ENCODE peak calls at places on chromosomes 5 and 9, in ten cellular contexts. One of them, this sample, is unnamed.

GRCh38 chr5:116451905-116452450 is 122.6 kb downstream of the SEMA6A start:
- DNase-seq in body of pancreas: no peak
- DNase-seq in choroid plexus epithelial cell: no peak
- DNase-seq in IMR-90: no peak
- DNase-seq in spleen: no peak
- DNase-seq in cardiac fibroblast: no peak
- DNase-seq in fibroblast of the aortic adventitia: no peak
- DNase-seq in CD8-positive, alpha-beta T cell: no peak
- DNase-seq in prostate gland: no peak
- DNase-seq in fibroblast of lung: no peak
- DNase-seq in this sample: no peak

GRCh38 chr5:109694451-109694891 is 4.7 kb downstream of the MAN2A1 start:
- DNase-seq in body of pancreas: no peak
- DNase-seq in choroid plexus epithelial cell: no peak
- DNase-seq in IMR-90: peak
- DNase-seq in spleen: no peak
- DNase-seq in cardiac fibroblast: peak
- DNase-seq in fibroblast of the aortic adventitia: no peak
- DNase-seq in CD8-positive, alpha-beta T cell: no peak
- DNase-seq in prostate gland: no peak
- DNase-seq in fibroblast of lung: peak
- DNase-seq in this sample: no peak

GRCh38 chr5:116583823-116584222 is 9.2 kb upstream of the SEMA6A start:
- DNase-seq in body of pancreas: no peak
- DNase-seq in choroid plexus epithelial cell: no peak
- DNase-seq in IMR-90: no peak
- DNase-seq in spleen: no peak
- DNase-seq in cardiac fibroblast: peak
- DNase-seq in fibroblast of the aortic adventitia: no peak
- DNase-seq in CD8-positive, alpha-beta T cell: no peak
- DNase-seq in prostate gland: no peak
- DNase-seq in fibroblast of lung: no peak
- DNase-seq in this sample: no peak

GRCh38 chr9:137724114-137724445 is 105.3 kb downstream of the EHMT1 start:
- DNase-seq in body of pancreas: no peak
- DNase-seq in choroid plexus epithelial cell: peak
- DNase-seq in IMR-90: peak
- DNase-seq in spleen: no peak
- DNase-seq in cardiac fibroblast: peak
- DNase-seq in fibroblast of the aortic adventitia: no peak
- DNase-seq in CD8-positive, alpha-beta T cell: no peak
- DNase-seq in prostate gland: no peak
- DNase-seq in fibroblast of lung: no peak
- DNase-seq in this sample: no peak

GRCh38 chr9:74662616-74663015 is 165.5 kb downstream of the RORB start:
- DNase-seq in body of pancreas: no peak
- DNase-seq in choroid plexus epithelial cell: no peak
- DNase-seq in IMR-90: no peak
- DNase-seq in spleen: no peak
- DNase-seq in cardiac fibroblast: no peak
- DNase-seq in fibroblast of the aortic adventitia: no peak
- DNase-seq in CD8-positive, alpha-beta T cell: no peak
- DNase-seq in prostate gland: no peak
- DNase-seq in fibroblast of lung: no peak
- DNase-seq in this sample: no peak

GRCh38 chr5:18736051-18736398 is 1101.8 kb downstream of the TAF11L14 start:
- DNase-seq in body of pancreas: no peak
- DNase-seq in choroid plexus epithelial cell: no peak
- DNase-seq in IMR-90: no peak
- DNase-seq in spleen: no peak
- DNase-seq in cardiac fibroblast: no peak
- DNase-seq in fibroblast of the aortic adventitia: no peak
- DNase-seq in CD8-positive, alpha-beta T cell: no peak
- DNase-seq in prostate gland: no peak
- DNase-seq in fibroblast of lung: no peak
- DNase-seq in this sample: no peak

GRCh38 chr5:1509346-1510085 is 14.2 kb downstream of the LPCAT1 start:
- DNase-seq in body of pancreas: no peak
- DNase-seq in choroid plexus epithelial cell: no peak
- DNase-seq in IMR-90: no peak
- DNase-seq in spleen: peak
- DNase-seq in cardiac fibroblast: no peak
- DNase-seq in fibroblast of the aortic adventitia: no peak
- DNase-seq in CD8-positive, alpha-beta T cell: no peak
- DNase-seq in prostate gland: no peak
- DNase-seq in fibroblast of lung: no peak
- DNase-seq in this sample: no peak

GRCh38 chr5:6729400-6730310 is 16.4 kb downstream of the TENT4A start:
- DNase-seq in body of pancreas: peak
- DNase-seq in choroid plexus epithelial cell: no peak
- DNase-seq in IMR-90: no peak
- DNase-seq in spleen: peak
- DNase-seq in cardiac fibroblast: no peak
- DNase-seq in fibroblast of the aortic adventitia: no peak
- DNase-seq in CD8-positive, alpha-beta T cell: no peak
- DNase-seq in prostate gland: no peak
- DNase-seq in fibroblast of lung: no peak
- DNase-seq in this sample: no peak

GRCh38 chr5:7926296-7926695 is 57.3 kb downstream of the MTRR start:
- DNase-seq in body of pancreas: no peak
- DNase-seq in choroid plexus epithelial cell: peak
- DNase-seq in IMR-90: peak
- DNase-seq in spleen: no peak
- DNase-seq in cardiac fibroblast: peak
- DNase-seq in fibroblast of the aortic adventitia: peak
- DNase-seq in CD8-positive, alpha-beta T cell: no peak
- DNase-seq in prostate gland: no peak
- DNase-seq in fibroblast of lung: peak
- DNase-seq in this sample: peak

GRCh38 chr9:92911496-92912475 is 33.9 kb upstream of the ZNF484 start:
- DNase-seq in body of pancreas: peak
- DNase-seq in choroid plexus epithelial cell: peak
- DNase-seq in IMR-90: peak
- DNase-seq in spleen: no peak
- DNase-seq in cardiac fibroblast: peak
- DNase-seq in fibroblast of the aortic adventitia: no peak
- DNase-seq in CD8-positive, alpha-beta T cell: no peak
- DNase-seq in prostate gland: no peak
- DNase-seq in fibroblast of lung: peak
- DNase-seq in this sample: no peak

GRCh38 chr5:120368923-120369715 is 95.0 kb upstream of the PRR16 start:
- DNase-seq in body of pancreas: peak
- DNase-seq in choroid plexus epithelial cell: peak
- DNase-seq in IMR-90: no peak
- DNase-seq in spleen: peak
- DNase-seq in cardiac fibroblast: no peak
- DNase-seq in fibroblast of the aortic adventitia: no peak
- DNase-seq in CD8-positive, alpha-beta T cell: no peak
- DNase-seq in prostate gland: no peak
- DNase-seq in fibroblast of lung: no peak
- DNase-seq in this sample: no peak

GRCh38 chr5:14356305-14356704 is 213.2 kb downstream of the TRIO start:
- DNase-seq in body of pancreas: no peak
- DNase-seq in choroid plexus epithelial cell: no peak
- DNase-seq in IMR-90: no peak
- DNase-seq in spleen: no peak
- DNase-seq in cardiac fibroblast: no peak
- DNase-seq in fibroblast of the aortic adventitia: no peak
- DNase-seq in CD8-positive, alpha-beta T cell: no peak
- DNase-seq in prostate gland: no peak
- DNase-seq in fibroblast of lung: no peak
- DNase-seq in this sample: no peak

GRCh38 chr5:14357441-14357840 is 214.3 kb downstream of the TRIO start:
- DNase-seq in body of pancreas: no peak
- DNase-seq in choroid plexus epithelial cell: no peak
- DNase-seq in IMR-90: no peak
- DNase-seq in spleen: no peak
- DNase-seq in cardiac fibroblast: no peak
- DNase-seq in fibroblast of the aortic adventitia: no peak
- DNase-seq in CD8-positive, alpha-beta T cell: no peak
- DNase-seq in prostate gland: no peak
- DNase-seq in fibroblast of lung: no peak
- DNase-seq in this sample: no peak

GRCh38 chr5:14359069-14360043 is 216.2 kb downstream of the TRIO start:
- DNase-seq in body of pancreas: no peak
- DNase-seq in choroid plexus epithelial cell: no peak
- DNase-seq in IMR-90: no peak
- DNase-seq in spleen: no peak
- DNase-seq in cardiac fibroblast: no peak
- DNase-seq in fibroblast of the aortic adventitia: no peak
- DNase-seq in CD8-positive, alpha-beta T cell: no peak
- DNase-seq in prostate gland: no peak
- DNase-seq in fibroblast of lung: no peak
- DNase-seq in this sample: no peak

GRCh38 chr5:14358536-14358935 is 215.4 kb downstream of the TRIO start:
- DNase-seq in body of pancreas: no peak
- DNase-seq in choroid plexus epithelial cell: no peak
- DNase-seq in IMR-90: no peak
- DNase-seq in spleen: no peak
- DNase-seq in cardiac fibroblast: no peak
- DNase-seq in fibroblast of the aortic adventitia: no peak
- DNase-seq in CD8-positive, alpha-beta T cell: no peak
- DNase-seq in prostate gland: no peak
- DNase-seq in fibroblast of lung: no peak
- DNase-seq in this sample: no peak

DNA sequence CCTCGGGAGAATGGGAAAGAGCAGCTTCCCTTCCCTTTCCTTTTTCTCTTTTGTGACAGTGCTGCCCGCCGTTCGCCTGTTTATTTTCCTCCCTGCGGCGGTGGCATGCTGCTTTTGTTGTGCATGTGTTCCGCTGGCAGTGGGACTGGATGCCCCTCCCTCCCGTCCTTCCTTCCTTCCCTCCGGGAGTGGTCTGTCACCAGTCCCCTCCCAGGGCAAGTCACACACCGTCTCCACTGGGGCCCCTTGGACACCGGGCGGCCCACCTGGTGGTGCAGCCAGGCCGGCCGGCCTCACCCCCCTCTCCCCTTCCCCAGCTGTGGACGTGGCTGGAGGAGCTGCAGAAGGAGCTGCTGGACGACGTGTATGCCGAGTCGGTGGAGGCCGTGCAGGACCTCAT is 214.7 kb downstream of the TRIO start:
- DNase-seq in body of pancreas: no peak
- DNase-seq in choroid plexus epithelial cell: no peak
- DNase-seq in IMR-90: no peak
- DNase-seq in spleen: no peak
- DNase-seq in cardiac fibroblast: no peak
- DNase-seq in fibroblast of the aortic adventitia: no peak
- DNase-seq in CD8-positive, alpha-beta T cell: no peak
- DNase-seq in prostate gland: no peak
- DNase-seq in fibroblast of lung: no peak
- DNase-seq in this sample: no peak
- H3K4me3 ChIP-seq in body of pancreas: no peak
- H3K4me3 ChIP-seq in choroid plexus epithelial cell: no peak
- H3K4me3 ChIP-seq in IMR-90: no peak
- H3K4me3 ChIP-seq in spleen: no peak
- H3K4me3 ChIP-seq in cardiac fibroblast: no peak
- H3K4me3 ChIP-seq in fibroblast of the aortic adventitia: no peak
- H3K4me3 ChIP-seq in CD8-positive, alpha-beta T cell: no peak
- H3K4me3 ChIP-seq in prostate gland: no peak
- H3K4me3 ChIP-seq in fibroblast of lung: no peak
- H3K4me3 ChIP-seq in this sample: no peak

DNA sequence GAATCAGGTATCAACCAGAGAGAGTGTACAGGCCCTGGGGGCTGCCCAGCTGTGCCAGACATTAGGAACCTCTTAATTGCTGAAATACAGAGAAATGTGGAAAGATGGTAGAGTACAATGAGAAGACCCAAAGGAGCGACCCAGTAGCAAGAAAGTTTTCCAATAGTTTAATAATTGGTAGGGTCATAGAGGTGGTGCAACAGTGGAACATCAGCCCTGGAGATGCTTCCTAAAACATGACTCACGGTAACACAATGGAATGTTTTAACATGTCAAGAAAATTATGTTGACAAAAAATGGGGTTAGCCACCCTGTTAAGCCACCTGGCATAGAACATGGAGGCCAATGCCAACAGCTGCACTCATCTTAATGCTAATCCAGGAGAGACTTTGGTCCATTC is 284.1 kb downstream of the ELAVL2 start:
- DNase-seq in body of pancreas: no peak
- DNase-seq in choroid plexus epithelial cell: no peak
- DNase-seq in IMR-90: no peak
- DNase-seq in spleen: no peak
- DNase-seq in cardiac fibroblast: no peak
- DNase-seq in fibroblast of the aortic adventitia: no peak
- DNase-seq in CD8-positive, alpha-beta T cell: no peak
- DNase-seq in prostate gland: no peak
- DNase-seq in fibroblast of lung: no peak
- DNase-seq in this sample: no peak
- TF ChIP-seq CTCF in body of pancreas: no peak
- TF ChIP-seq CTCF in choroid plexus epithelial cell: no peak
- TF ChIP-seq CTCF in IMR-90: no peak
- TF ChIP-seq CTCF in spleen: no peak
- TF ChIP-seq CTCF in cardiac fibroblast: no peak
- TF ChIP-seq CTCF in fibroblast of the aortic adventitia: no peak
- TF ChIP-seq CTCF in CD8-positive, alpha-beta T cell: no peak
- TF ChIP-seq CTCF in prostate gland: no peak
- TF ChIP-seq CTCF in fibroblast of lung: no peak
- TF ChIP-seq CTCF in this sample: no peak

DNA sequence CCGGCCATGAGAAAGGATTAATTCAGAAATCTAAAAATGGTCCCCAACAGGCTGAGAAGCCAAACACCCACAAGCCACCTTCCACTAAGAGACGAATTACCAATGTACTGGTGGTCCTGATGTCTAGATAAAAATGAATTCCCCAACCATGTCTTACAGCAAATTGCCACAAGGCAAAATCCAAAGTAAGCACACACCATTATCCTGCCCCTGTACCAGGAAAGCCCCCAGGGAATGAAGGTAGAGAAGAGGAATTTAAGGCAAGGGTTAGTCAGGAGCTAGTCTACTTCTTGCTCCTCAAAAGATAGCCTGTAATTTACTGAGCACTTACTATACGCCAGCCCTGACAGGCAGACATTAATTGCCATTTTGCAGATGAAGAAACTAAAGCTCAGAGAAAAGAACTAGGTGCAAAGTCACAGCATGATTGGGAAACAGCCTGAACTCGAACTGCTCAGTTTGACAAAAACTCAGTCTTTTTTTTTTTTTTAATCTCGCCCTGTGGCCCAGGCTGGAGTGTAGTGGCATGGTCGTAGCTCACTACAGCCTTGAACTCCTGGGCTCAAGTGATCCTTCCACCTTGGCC is 64.3 kb downstream of the RAPGEF1 start:
- DNase-seq in body of pancreas: no peak
- DNase-seq in choroid plexus epithelial cell: no peak
- DNase-seq in IMR-90: no peak
- DNase-seq in spleen: no peak
- DNase-seq in cardiac fibroblast: no peak
- DNase-seq in fibroblast of the aortic adventitia: no peak
- DNase-seq in CD8-positive, alpha-beta T cell: no peak
- DNase-seq in prostate gland: no peak
- DNase-seq in fibroblast of lung: no peak
- DNase-seq in this sample: no peak
- H3K4me3 ChIP-seq in body of pancreas: no peak
- H3K4me3 ChIP-seq in choroid plexus epithelial cell: no peak
- H3K4me3 ChIP-seq in IMR-90: no peak
- H3K4me3 ChIP-seq in spleen: peak
- H3K4me3 ChIP-seq in cardiac fibroblast: no peak
- H3K4me3 ChIP-seq in fibroblast of the aortic adventitia: no peak
- H3K4me3 ChIP-seq in CD8-positive, alpha-beta T cell: no peak
- H3K4me3 ChIP-seq in prostate gland: no peak
- H3K4me3 ChIP-seq in fibroblast of lung: no peak
- H3K4me3 ChIP-seq in this sample: no peak

GRCh38 chr5:29370248-29370647 is 1823.2 kb upstream of the CDH6 start:
- DNase-seq in body of pancreas: no peak
- DNase-seq in choroid plexus epithelial cell: no peak
- DNase-seq in IMR-90: no peak
- DNase-seq in spleen: no peak
- DNase-seq in cardiac fibroblast: no peak
- DNase-seq in fibroblast of the aortic adventitia: no peak
- DNase-seq in CD8-positive, alpha-beta T cell: no peak
- DNase-seq in prostate gland: no peak
- DNase-seq in fibroblast of lung: no peak
- DNase-seq in this sample: no peak

GRCh38 chr5:29367176-29367833 is 1826.2 kb upstream of the CDH6 start:
- DNase-seq in body of pancreas: no peak
- DNase-seq in choroid plexus epithelial cell: no peak
- DNase-seq in IMR-90: no peak
- DNase-seq in spleen: no peak
- DNase-seq in cardiac fibroblast: no peak
- DNase-seq in fibroblast of the aortic adventitia: no peak
- DNase-seq in CD8-positive, alpha-beta T cell: no peak
- DNase-seq in prostate gland: no peak
- DNase-seq in fibroblast of lung: no peak
- DNase-seq in this sample: no peak
- TF ChIP-seq CTCF in body of pancreas: no peak
- TF ChIP-seq CTCF in choroid plexus epithelial cell: no peak
- TF ChIP-seq CTCF in IMR-90: no peak
- TF ChIP-seq CTCF in spleen: no peak
- TF ChIP-seq CTCF in cardiac fibroblast: no peak
- TF ChIP-seq CTCF in fibroblast of the aortic adventitia: no peak
- TF ChIP-seq CTCF in CD8-positive, alpha-beta T cell: no peak
- TF ChIP-seq CTCF in prostate gland: peak
- TF ChIP-seq CTCF in fibroblast of lung: no peak
- TF ChIP-seq CTCF in this sample: no peak

This sample was measured in astrocyte of the cerebellum.